ENCODE peak calls at places on chromosomes 3 and 15, in nine cellular contexts. L is uterus; G is activated T-cell treated with anti-CD3 and anti-CD28 coated beads for 48 hours; R is HFFc6; C is GM23338; H is GM10248; Q is HAP-1; I is activated naive CD4-positive, alpha-beta T cell treated with anti-CD3 and anti-CD28 coated beads for 36 hours; S is ACHN. W is an unnamed sample.

GRCh38 chr3:137294139-137294538 is 336.4 kb downstream of the IL20RB start:
- DNase-seq in L (no peak), G (no peak), R (no peak), C (peak; percentile 12), H (no peak), Q (no peak), I (no peak), S (no peak), W (no peak)

GRCh38 chr15:48090666-48091065 is 30.1 kb upstream of the SLC24A5 start:
- DNase-seq in L (no peak), G (no peak), R (no peak), C (no peak), H (no peak), Q (peak; percentile 34), I (no peak), S (no peak), W (no peak)

GRCh38 chr15:52143862-52144261 is 31.3 kb upstream of the BCL2L10 start:
- DNase-seq in L (no peak), G (no peak), R (peak; percentile 87), C (peak; percentile 22), H (no peak), Q (no peak), I (no peak), S (peak; percentile 93), W (peak; percentile 37)

GRCh38 chr3:134194247-134194646 is 56.4 kb downstream of the RYK start:
- DNase-seq in L (no peak), G (no peak), R (no peak), C (no peak), H (no peak), Q (no peak), I (no peak), S (no peak), W (no peak)

GRCh38 chr3:129282727-129283327 is 4.2 kb downstream of the HMCES start:
- DNase-seq in L (no peak), G (no peak), R (no peak), C (no peak), H (peak; percentile 82), Q (no peak), I (peak; percentile 41), S (no peak), W (no peak)

GRCh38 chr15:74193305-74193718 is 9.3 kb downstream of the STRA6 start:
- DNase-seq in L (no peak), G (no peak), R (peak; percentile 97), C (no peak), H (no peak), Q (no peak), I (no peak), S (peak; percentile 87), W (no peak)

GRCh38 chr3:156554515-156554841 is 439 bp downstream of the SSR3 start:
- DNase-seq in L (no peak), G (no peak), R (no peak), C (no peak), H (no peak), Q (no peak), I (no peak), S (no peak), W (no peak)

GRCh38 chr3:62632510-62633294 is 242.5 kb downstream of the CADPS start:
- DNase-seq in L (no peak), G (no peak), R (no peak), C (peak; percentile 37), H (no peak), Q (no peak), I (no peak), S (no peak), W (no peak)

GRCh38 chr15:73873889-73874511 is 636 bp downstream of the TBC1D21 start:
- DNase-seq in L (no peak), G (no peak), R (peak; percentile 55), C (peak; percentile 82), H (peak; percentile 53), Q (peak; percentile 74), I (peak; percentile 51), S (peak; percentile 55), W (peak; percentile 48)

GRCh38 chr3:148329481-148330220 is 368.1 kb upstream of the AGTR1 start:
- DNase-seq in L (no peak), G (no peak), R (no peak), C (peak; percentile 25), H (no peak), Q (no peak), I (no peak), S (no peak), W (no peak)

GRCh38 chr3:182715006-182715405 is 78.3 kb upstream of the ATP11B start:
- DNase-seq in L (no peak), G (no peak), R (no peak), C (no peak), H (no peak), Q (no peak), I (no peak), S (no peak), W (no peak)

GRCh38 chr3:34283743-34284142 is 485.3 kb downstream of the PDCD6IP start:
- DNase-seq in L (no peak), G (no peak), R (no peak), C (no peak), H (no peak), Q (no peak), I (no peak), S (no peak), W (no peak)

GRCh38 chr15:98785796-98786581 is 137.7 kb downstream of the IGF1R start:
- DNase-seq in L (no peak), G (no peak), R (no peak), C (peak; percentile 85), H (no peak), Q (peak; percentile 89), I (peak; percentile 26), S (peak; percentile 35), W (no peak)

GRCh38 chr3:40258555-40258954 is 51.0 kb upstream of the EIF1B start:
- DNase-seq in L (no peak), G (no peak), R (peak; percentile 63), C (peak; percentile 33), H (no peak), Q (no peak), I (no peak), S (no peak), W (no peak)

GRCh38 chr15:31269961-31270575 is 56.6 kb upstream of the KLF13 start:
- DNase-seq in L (no peak), G (no peak), R (no peak), C (no peak), H (no peak), Q (no peak), I (no peak), S (no peak), W (peak; percentile 32)

GRCh38 chr3:140388525-140388924 is 289.3 kb upstream of the TRIM42 start:
- DNase-seq in L (no peak), G (no peak), R (no peak), C (no peak), H (no peak), Q (no peak), I (no peak), S (no peak), W (no peak)

GRCh38 chr3:161508852-161509477 is 12.4 kb downstream of the OTOL1 start:
- DNase-seq in L (no peak), G (no peak), R (peak; percentile 0), C (peak; percentile 27), H (peak; percentile 15), Q (no peak), I (no peak), S (no peak), W (no peak)

GRCh38 chr3:109254760-109255159 is 61.6 kb downstream of the DPPA2 start:
- DNase-seq in L (no peak), G (no peak), R (no peak), C (no peak), H (no peak), Q (no peak), I (no peak), S (no peak), W (no peak)

GRCh38 chr3:140468407-140468806 is 209.5 kb upstream of the TRIM42 start:
- DNase-seq in L (no peak), G (no peak), R (no peak), C (no peak), H (no peak), Q (no peak), I (no peak), S (no peak), W (no peak)

GRCh38 chr3:114121996-114122709 is 56.7 kb downstream of the DRD3 start:
- DNase-seq in L (peak; percentile 34), G (no peak), R (peak; percentile 29), C (no peak), H (no peak), Q (no peak), I (no peak), S (no peak), W (no peak)

GRCh38 chr3:128618398-128618726 is 32.3 kb downstream of the RPN1 start:
- DNase-seq in L (no peak), G (no peak), R (no peak), C (no peak), H (no peak), Q (no peak), I (no peak), S (no peak), W (no peak)

GRCh38 chr3:169694117-169694516 is 30.6 kb upstream of the MECOM start:
- DNase-seq in L (no peak), G (no peak), R (no peak), C (peak; percentile 6), H (no peak), Q (no peak), I (no peak), S (no peak), W (no peak)

GRCh38 chr3:16888785-16889607 is 4.2 kb downstream of the PLCL2 start:
- DNase-seq in L (no peak), G (no peak), R (no peak), C (no peak), H (peak; percentile 31), Q (no peak), I (peak; percentile 63), S (peak; percentile 61), W (no peak)

GRCh38 chr3:99852851-99853250 is 35.2 kb downstream of the CMSS1 start:
- DNase-seq in L (no peak), G (no peak), R (no peak), C (no peak), H (no peak), Q (no peak), I (no peak), S (no peak), W (no peak)

GRCh38 chr15:94587071-94587470 is 355.7 kb downstream of the MCTP2 start:
- DNase-seq in L (no peak), G (no peak), R (no peak), C (no peak), H (no peak), Q (no peak), I (no peak), S (no peak), W (no peak)

GRCh38 chr3:160486459-160486869 is 36.9 kb upstream of the TRIM59 start:
- DNase-seq in L (no peak), G (no peak), R (peak; percentile 44), C (peak; percentile 44), H (peak; percentile 30), Q (peak; percentile 40), I (peak; percentile 14), S (peak; percentile 59), W (no peak)

GRCh38 chr3:149042766-149043386 is 43.5 kb downstream of the HLTF start:
- DNase-seq in L (no peak), G (no peak), R (peak; percentile 16), C (no peak), H (peak; percentile 41), Q (no peak), I (no peak), S (peak; percentile 23), W (no peak)

GRCh38 chr15:72764656-72765055 is 18.9 kb downstream of the ADPGK start:
- DNase-seq in L (no peak), G (no peak), R (peak; percentile 7), C (no peak), H (no peak), Q (no peak), I (no peak), S (no peak), W (no peak)

GRCh38 chr3:119401502-119402440 is 61.6 kb downstream of the TMEM39A start:
- DNase-seq in L (no peak), G (no peak), R (no peak), C (peak; percentile 46), H (peak; percentile 37), Q (no peak), I (no peak), S (no peak), W (no peak)

GRCh38 chr3:155391583-155391982 is 98.1 kb upstream of the STRIT1 start:
- DNase-seq in L (peak; percentile 49), G (no peak), R (peak; percentile 93), C (peak; percentile 7), H (no peak), Q (peak; percentile 96), I (no peak), S (peak; percentile 15), W (no peak)

GRCh38 chr3:33940149-33940548 is 141.7 kb downstream of the PDCD6IP start:
- DNase-seq in L (no peak), G (no peak), R (no peak), C (no peak), H (no peak), Q (no peak), I (no peak), S (no peak), W (no peak)

W was measured in activated CD8-positive, alpha-beta memory T cell treated with anti-CD3 and anti-CD28 coated beads, Interleukin-2, amount 50 U/mL, for 48 hours.